ENCODE peak calls at places on chromosome 2, in seven cellular contexts. One of them, this sample, is unnamed. For H3K4me1, the result is how much of the 10 kb centered on the place peaks cover.

GRCh38 chr2:98367721-98368120 is 21.5 kb downstream of the CNGA3 start:
- DNase-seq in CD8-positive, alpha-beta T cell: no peak
- DNase-seq in A549: no peak
- DNase-seq in left lung: no peak
- DNase-seq in thyroid gland: no peak
- DNase-seq in left ventricle myocardium inferior: no peak
- DNase-seq in endothelial cell of umbilical vein: no peak
- DNase-seq in this sample: no peak

GRCh38 chr2:1226766-1227165 is 186.5 kb upstream of the TPO start:
- DNase-seq in CD8-positive, alpha-beta T cell: no peak
- DNase-seq in A549: no peak
- DNase-seq in left lung: no peak
- DNase-seq in thyroid gland: no peak
- DNase-seq in left ventricle myocardium inferior: no peak
- DNase-seq in endothelial cell of umbilical vein: no peak
- DNase-seq in this sample: no peak

GRCh38 chr2:42999391-42999811 is 207.0 kb upstream of the HAAO start:
- DNase-seq in CD8-positive, alpha-beta T cell: no peak
- DNase-seq in A549: no peak
- DNase-seq in left lung: no peak
- DNase-seq in thyroid gland: no peak
- DNase-seq in left ventricle myocardium inferior: no peak
- DNase-seq in endothelial cell of umbilical vein: no peak
- DNase-seq in this sample: no peak

GRCh38 chr2:9984217-9984739 is 32.8 kb downstream of the GRHL1 start:
- DNase-seq in CD8-positive, alpha-beta T cell: no peak
- DNase-seq in A549: peak
- DNase-seq in left lung: no peak
- DNase-seq in thyroid gland: no peak
- DNase-seq in left ventricle myocardium inferior: no peak
- DNase-seq in endothelial cell of umbilical vein: peak
- DNase-seq in this sample: no peak

GRCh38 chr2:25615920-25616319 is 57.5 kb downstream of the DTNB start:
- DNase-seq in CD8-positive, alpha-beta T cell: no peak
- DNase-seq in A549: no peak
- DNase-seq in left lung: no peak
- DNase-seq in thyroid gland: no peak
- DNase-seq in left ventricle myocardium inferior: no peak
- DNase-seq in endothelial cell of umbilical vein: peak
- DNase-seq in this sample: no peak

GRCh38 chr2:131641414-131642206 is 113.9 kb downstream of the CCDC74A start:
- DNase-seq in CD8-positive, alpha-beta T cell: no peak
- DNase-seq in A549: no peak
- DNase-seq in left lung: no peak
- DNase-seq in thyroid gland: no peak
- DNase-seq in left ventricle myocardium inferior: no peak
- DNase-seq in endothelial cell of umbilical vein: no peak
- DNase-seq in this sample: no peak

GRCh38 chr2:238433941-238434845 is 7.5 kb downstream of the ASB1 start:
- DNase-seq in CD8-positive, alpha-beta T cell: no peak
- DNase-seq in A549: no peak
- DNase-seq in left lung: no peak
- DNase-seq in thyroid gland: no peak
- DNase-seq in left ventricle myocardium inferior: no peak
- DNase-seq in endothelial cell of umbilical vein: no peak
- DNase-seq in this sample: no peak

GRCh38 chr2:69167469-69167822 is 154.5 kb downstream of the ANTXR1 start:
- DNase-seq in CD8-positive, alpha-beta T cell: no peak
- DNase-seq in A549: no peak
- DNase-seq in left lung: no peak
- DNase-seq in thyroid gland: no peak
- DNase-seq in left ventricle myocardium inferior: no peak
- DNase-seq in endothelial cell of umbilical vein: no peak
- DNase-seq in this sample: no peak

GRCh38 chr2:10654069-10654468 is 35.7 kb downstream of the NOL10 start:
- DNase-seq in CD8-positive, alpha-beta T cell: peak
- DNase-seq in A549: no peak
- DNase-seq in left lung: no peak
- DNase-seq in thyroid gland: no peak
- DNase-seq in left ventricle myocardium inferior: no peak
- DNase-seq in endothelial cell of umbilical vein: peak
- DNase-seq in this sample: no peak

GRCh38 chr2:124883595-124883994 is 858.5 kb downstream of the CNTNAP5 start:
- DNase-seq in CD8-positive, alpha-beta T cell: no peak
- DNase-seq in A549: no peak
- DNase-seq in left lung: no peak
- DNase-seq in thyroid gland: no peak
- DNase-seq in left ventricle myocardium inferior: no peak
- DNase-seq in endothelial cell of umbilical vein: no peak
- DNase-seq in this sample: no peak

GRCh38 chr2:200380833-200381542 is 74.5 kb downstream of the SPATS2L start:
- DNase-seq in CD8-positive, alpha-beta T cell: no peak
- DNase-seq in A549: no peak
- DNase-seq in left lung: no peak
- DNase-seq in thyroid gland: no peak
- DNase-seq in left ventricle myocardium inferior: no peak
- DNase-seq in endothelial cell of umbilical vein: peak
- DNase-seq in this sample: no peak

GRCh38 chr2:85674417-85674816 is 6.4 kb upstream of the SFTPB start:
- DNase-seq in CD8-positive, alpha-beta T cell: no peak
- DNase-seq in A549: no peak
- DNase-seq in left lung: no peak
- DNase-seq in thyroid gland: no peak
- DNase-seq in left ventricle myocardium inferior: no peak
- DNase-seq in endothelial cell of umbilical vein: no peak
- DNase-seq in this sample: peak

GRCh38 chr2:177551989-177552413 is 159.4 kb downstream of the AGPS start:
- DNase-seq in CD8-positive, alpha-beta T cell: peak
- DNase-seq in A549: no peak
- DNase-seq in left lung: no peak
- DNase-seq in thyroid gland: peak
- DNase-seq in left ventricle myocardium inferior: peak
- DNase-seq in endothelial cell of umbilical vein: peak
- DNase-seq in this sample: peak

GRCh38 chr2:128447538-128447885 is 128.8 kb upstream of the HS6ST1 start:
- DNase-seq in CD8-positive, alpha-beta T cell: no peak
- DNase-seq in A549: no peak
- DNase-seq in left lung: no peak
- DNase-seq in thyroid gland: no peak
- DNase-seq in left ventricle myocardium inferior: no peak
- DNase-seq in endothelial cell of umbilical vein: no peak
- DNase-seq in this sample: no peak

GRCh38 chr2:8202139-8202538 is 479.7 kb upstream of the ID2 start:
- DNase-seq in CD8-positive, alpha-beta T cell: no peak
- DNase-seq in A549: no peak
- DNase-seq in left lung: no peak
- DNase-seq in thyroid gland: no peak
- DNase-seq in left ventricle myocardium inferior: no peak
- DNase-seq in endothelial cell of umbilical vein: no peak
- DNase-seq in this sample: no peak

GRCh38 chr2:143698350-143698749 is 569.1 kb downstream of the ARHGAP15 start:
- DNase-seq in CD8-positive, alpha-beta T cell: no peak
- DNase-seq in A549: no peak
- DNase-seq in left lung: no peak
- DNase-seq in thyroid gland: no peak
- DNase-seq in left ventricle myocardium inferior: no peak
- DNase-seq in endothelial cell of umbilical vein: no peak
- DNase-seq in this sample: no peak

DNA sequence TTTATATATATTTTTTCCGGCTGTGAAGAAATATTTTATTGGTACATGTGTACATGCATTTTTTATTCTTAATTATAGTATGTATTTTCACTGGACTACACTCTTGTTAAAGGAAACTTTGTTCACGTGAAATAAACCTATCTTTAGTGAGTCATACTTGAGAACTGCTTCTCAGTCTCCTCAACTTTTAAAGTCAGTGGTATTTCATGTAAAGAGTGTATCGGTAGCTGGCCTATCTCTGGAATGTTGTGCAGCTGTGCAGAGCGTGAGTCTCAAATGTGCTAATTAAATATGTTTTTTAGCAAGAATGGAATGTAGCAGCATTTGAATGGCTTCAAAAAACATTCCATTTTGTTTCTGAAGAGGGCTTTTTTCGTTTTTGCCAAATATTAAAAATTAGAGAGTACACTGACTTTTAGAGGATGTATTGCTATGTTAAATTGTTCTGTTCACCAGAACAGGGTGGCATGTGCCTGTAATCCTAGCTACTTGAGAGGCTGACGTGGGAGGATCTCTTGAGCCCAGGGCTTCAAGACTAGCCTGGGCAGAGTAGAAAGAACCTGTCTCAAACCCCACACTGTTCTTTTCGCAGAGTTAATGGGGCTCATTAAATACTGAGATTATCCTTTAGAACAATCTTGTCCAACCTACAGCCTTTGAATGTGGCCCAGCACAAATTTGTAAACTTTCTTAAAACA is 14.3 kb downstream of the SPTBN1 start:
- DNase-seq in CD8-positive, alpha-beta T cell: no peak
- DNase-seq in A549: no peak
- DNase-seq in left lung: no peak
- DNase-seq in thyroid gland: no peak
- DNase-seq in left ventricle myocardium inferior: no peak
- DNase-seq in endothelial cell of umbilical vein: peak
- DNase-seq in this sample: no peak
- H3K4me1 ChIP-seq in CD8-positive, alpha-beta T cell: under half
- H3K4me1 ChIP-seq in A549: half or more
- H3K4me1 ChIP-seq in left lung: under half
- H3K4me1 ChIP-seq in thyroid gland: under half
- H3K4me1 ChIP-seq in left ventricle myocardium inferior: half or more
- H3K4me1 ChIP-seq in endothelial cell of umbilical vein: under half
- H3K4me1 ChIP-seq in this sample: half or more

GRCh38 chr2:235539773-235540172 is 45.9 kb downstream of the AGAP1 start:
- DNase-seq in CD8-positive, alpha-beta T cell: no peak
- DNase-seq in A549: no peak
- DNase-seq in left lung: no peak
- DNase-seq in thyroid gland: no peak
- DNase-seq in left ventricle myocardium inferior: no peak
- DNase-seq in endothelial cell of umbilical vein: no peak
- DNase-seq in this sample: no peak
- H3K4me1 ChIP-seq in CD8-positive, alpha-beta T cell: under half
- H3K4me1 ChIP-seq in A549: under half
- H3K4me1 ChIP-seq in left lung: under half
- H3K4me1 ChIP-seq in thyroid gland: under half
- H3K4me1 ChIP-seq in left ventricle myocardium inferior: under half
- H3K4me1 ChIP-seq in endothelial cell of umbilical vein: under half
- H3K4me1 ChIP-seq in this sample: under half

DNA sequence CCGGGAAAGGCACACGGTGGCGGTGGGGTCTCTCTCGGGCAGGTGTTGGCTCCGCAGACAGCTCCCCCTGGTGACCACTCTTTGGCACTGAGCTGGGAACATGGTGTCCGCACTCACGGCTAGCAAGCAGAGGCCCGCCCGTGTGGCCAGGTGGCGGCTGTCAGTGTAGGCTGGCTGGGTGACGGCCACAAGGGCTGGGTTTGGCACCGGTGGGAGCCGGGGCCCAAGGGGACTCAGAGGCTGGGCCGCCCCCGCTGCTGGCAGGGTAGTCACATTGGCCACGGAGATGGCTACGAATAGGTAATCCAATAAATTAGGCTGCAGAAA is 1071.7 kb downstream of the RPIA start:
- DNase-seq in CD8-positive, alpha-beta T cell: no peak
- DNase-seq in A549: no peak
- DNase-seq in left lung: peak
- DNase-seq in thyroid gland: no peak
- DNase-seq in left ventricle myocardium inferior: no peak
- DNase-seq in endothelial cell of umbilical vein: no peak
- DNase-seq in this sample: peak
- H3K4me1 ChIP-seq in CD8-positive, alpha-beta T cell: under half
- H3K4me1 ChIP-seq in A549: under half
- H3K4me1 ChIP-seq in left lung: under half
- H3K4me1 ChIP-seq in thyroid gland: under half
- H3K4me1 ChIP-seq in left ventricle myocardium inferior: under half
- H3K4me1 ChIP-seq in endothelial cell of umbilical vein: under half
- H3K4me1 ChIP-seq in this sample: under half

GRCh38 chr2:62054916-62055315 is 141.0 kb upstream of the B3GNT2 start:
- DNase-seq in CD8-positive, alpha-beta T cell: no peak
- DNase-seq in A549: no peak
- DNase-seq in left lung: no peak
- DNase-seq in thyroid gland: no peak
- DNase-seq in left ventricle myocardium inferior: no peak
- DNase-seq in endothelial cell of umbilical vein: no peak
- DNase-seq in this sample: no peak

GRCh38 chr2:62056341-62056740 is 139.6 kb upstream of the B3GNT2 start:
- DNase-seq in CD8-positive, alpha-beta T cell: no peak
- DNase-seq in A549: no peak
- DNase-seq in left lung: no peak
- DNase-seq in thyroid gland: no peak
- DNase-seq in left ventricle myocardium inferior: no peak
- DNase-seq in endothelial cell of umbilical vein: no peak
- DNase-seq in this sample: no peak

GRCh38 chr2:62050456-62051045 is 145.1 kb downstream of the COMMD1 start:
- DNase-seq in CD8-positive, alpha-beta T cell: no peak
- DNase-seq in A549: no peak
- DNase-seq in left lung: no peak
- DNase-seq in thyroid gland: no peak
- DNase-seq in left ventricle myocardium inferior: no peak
- DNase-seq in endothelial cell of umbilical vein: no peak
- DNase-seq in this sample: no peak

GRCh38 chr2:62055724-62056336 is 140.1 kb upstream of the B3GNT2 start:
- DNase-seq in CD8-positive, alpha-beta T cell: no peak
- DNase-seq in A549: no peak
- DNase-seq in left lung: no peak
- DNase-seq in thyroid gland: no peak
- DNase-seq in left ventricle myocardium inferior: no peak
- DNase-seq in endothelial cell of umbilical vein: no peak
- DNase-seq in this sample: no peak

DNA sequence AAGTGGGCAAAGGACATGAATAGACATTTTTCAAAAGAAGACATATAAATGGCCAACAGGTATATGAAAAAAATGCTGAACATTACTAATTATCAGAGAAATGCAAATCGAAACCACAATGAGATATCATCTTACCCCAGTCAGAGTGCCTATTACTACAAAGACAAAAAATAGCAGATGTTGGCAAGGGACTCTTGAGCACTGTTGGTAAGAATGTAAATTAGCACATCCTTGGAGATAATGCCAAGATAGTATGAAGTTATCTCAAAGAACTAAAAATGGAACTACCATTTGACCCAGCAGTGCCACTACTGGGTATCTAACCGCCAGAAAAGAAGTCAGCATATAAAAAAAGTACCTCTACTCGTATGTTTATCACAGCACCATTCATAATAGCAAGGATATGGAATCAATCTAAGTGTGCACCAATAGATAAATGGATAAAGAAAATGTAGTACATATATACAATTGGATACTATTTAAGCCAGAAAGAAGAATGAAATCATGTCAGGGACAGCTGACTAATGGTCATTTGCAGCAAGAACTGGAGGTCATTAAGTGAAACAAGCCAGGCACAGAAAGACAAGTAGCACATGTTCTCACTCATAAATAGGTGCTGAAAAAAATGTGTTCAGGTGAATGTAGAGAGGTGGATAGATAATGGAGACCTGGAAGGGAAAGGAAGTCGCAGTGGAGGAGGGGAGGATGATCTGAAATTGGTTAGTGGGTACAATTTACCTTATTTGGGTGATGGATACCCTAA is 141.7 kb upstream of the B3GNT2 start:
- DNase-seq in CD8-positive, alpha-beta T cell: no peak
- DNase-seq in A549: no peak
- DNase-seq in left lung: no peak
- DNase-seq in thyroid gland: no peak
- DNase-seq in left ventricle myocardium inferior: no peak
- DNase-seq in endothelial cell of umbilical vein: no peak
- DNase-seq in this sample: no peak
- H3K4me1 ChIP-seq in CD8-positive, alpha-beta T cell: under half
- H3K4me1 ChIP-seq in A549: under half
- H3K4me1 ChIP-seq in left lung: under half
- H3K4me1 ChIP-seq in thyroid gland: under half
- H3K4me1 ChIP-seq in left ventricle myocardium inferior: under half
- H3K4me1 ChIP-seq in endothelial cell of umbilical vein: under half
- H3K4me1 ChIP-seq in this sample: under half